ENCODE peak calls at places on chromosomes 13 and 19, in eight cellular contexts. B, Y, S, L, P, Q, A and T are unnamed samples. For H3K4me1, the result is how much of the 10 kb centered on the place peaks cover.

GRCh38 chr19:920051-920857 is 3.1 kb downstream of the KISS1R start:
- DNase-seq in B (peak), Y (no peak), S (peak), L (no peak), P (no peak), Q (no peak), A (no peak), T (peak)

GRCh38 chr13:34931572-34931971 is 10.5 kb upstream of the NBEA start:
- DNase-seq in B (peak), Y (no peak), S (no peak), L (no peak), P (no peak), Q (no peak), A (peak), T (no peak)

GRCh38 chr19:50496189-50497029 is 14.6 kb downstream of the JOSD2 start:
- DNase-seq in B (no peak), Y (peak), S (no peak), L (peak), P (peak), Q (peak), A (no peak), T (peak)

GRCh38 chr13:100128373-100128772 is 39.5 kb downstream of the PCCA start:
- DNase-seq in B (peak), Y (no peak), S (no peak), L (no peak), P (no peak), Q (no peak), A (peak), T (no peak)

GRCh38 chr19:41995959-41996797 is 2.1 kb upstream of the ATP1A3 start:
- DNase-seq in B (peak), Y (no peak), S (no peak), L (no peak), P (no peak), Q (no peak), A (no peak), T (no peak)

GRCh38 chr19:41367848-41368301 is 3.9 kb upstream of the B9D2 start:
- DNase-seq in B (peak), Y (no peak), S (no peak), L (no peak), P (no peak), Q (no peak), A (peak), T (no peak)

GRCh38 chr19:29044037-29044436 is 168.9 kb downstream of the UQCRFS1 start:
- DNase-seq in B (no peak), Y (no peak), S (no peak), L (no peak), P (no peak), Q (no peak), A (no peak), T (no peak)

GRCh38 chr13:89457977-89458376 is 1786.8 kb downstream of the SLITRK5 start:
- DNase-seq in B (peak), Y (no peak), S (no peak), L (no peak), P (no peak), Q (no peak), A (peak), T (no peak)

GRCh38 chr13:108769213-108770070 is 140.0 kb downstream of the MYO16 start:
- DNase-seq in B (no peak), Y (no peak), S (no peak), L (no peak), P (no peak), Q (no peak), A (peak), T (no peak)

GRCh38 chr13:36858285-36858684 is 39.3 kb downstream of the RFXAP start:
- DNase-seq in B (peak), Y (no peak), S (no peak), L (peak), P (no peak), Q (no peak), A (peak), T (no peak)

GRCh38 chr13:96020155-96020575 is 33.0 kb downstream of the UGGT2 start:
- DNase-seq in B (peak), Y (no peak), S (no peak), L (peak), P (no peak), Q (no peak), A (peak), T (no peak)

GRCh38 chr19:801030-801860 is 4.0 kb downstream of the PTBP1 start:
- DNase-seq in B (peak), Y (peak), S (no peak), L (peak), P (peak), Q (peak), A (peak), T (peak)

GRCh38 chr13:113491418-113491883 is 940 bp upstream of the DCUN1D2 start:
- DNase-seq in B (peak), Y (no peak), S (no peak), L (no peak), P (no peak), Q (peak), A (peak), T (no peak)

GRCh38 chr13:103188688-103189326 is 122.6 kb upstream of the SLC10A2 start:
- DNase-seq in B (peak), Y (no peak), S (no peak), L (no peak), P (no peak), Q (no peak), A (peak), T (no peak)

GRCh38 chr13:45299194-45299593 is 41.8 kb downstream of the TPT1 start:
- DNase-seq in B (no peak), Y (no peak), S (no peak), L (no peak), P (no peak), Q (no peak), A (peak), T (no peak)

GRCh38 chr13:34577051-34577450 is 365.0 kb upstream of the NBEA start:
- DNase-seq in B (peak), Y (no peak), S (no peak), L (no peak), P (no peak), Q (no peak), A (peak), T (no peak)

GRCh38 chr19:51600940-51601575 is 29.1 kb downstream of the SIGLEC5 start:
- DNase-seq in B (no peak), Y (no peak), S (no peak), L (no peak), P (no peak), Q (no peak), A (no peak), T (no peak)

GRCh38 chr13:113785051-113786010 is 26.3 kb downstream of the TMEM255B start:
- DNase-seq in B (peak), Y (no peak), S (no peak), L (no peak), P (no peak), Q (no peak), A (peak), T (peak)

GRCh38 chr13:52651880-52652169 is 811 bp upstream of the SUGT1 start:
- DNase-seq in B (no peak), Y (no peak), S (no peak), L (no peak), P (no peak), Q (no peak), A (no peak), T (no peak)

GRCh38 chr13:101473458-101473857 is 21.0 kb downstream of the ITGBL1 start:
- DNase-seq in B (peak), Y (peak), S (no peak), L (peak), P (no peak), Q (peak), A (peak), T (no peak)

GRCh38 chr13:93280688-93281087 is 54.1 kb downstream of the GPC6 start:
- DNase-seq in B (no peak), Y (no peak), S (no peak), L (no peak), P (no peak), Q (no peak), A (no peak), T (no peak)

GRCh38 chr19:10878253-10878652 is 6.9 kb downstream of the CARM1 start:
- DNase-seq in B (no peak), Y (no peak), S (no peak), L (no peak), P (no peak), Q (no peak), A (no peak), T (no peak)

GRCh38 chr19:19460761-19461265 is 54.5 kb downstream of the TSSK6 start:
- DNase-seq in B (peak), Y (peak), S (peak), L (peak), P (peak), Q (peak), A (no peak), T (peak)

GRCh38 chr19:1248454-1249297 is at the start of gene MIDN:
- DNase-seq in B (peak), Y (peak), S (peak), L (peak), P (peak), Q (peak), A (peak), T (peak)

GRCh38 chr13:48590141-48590863 is 57.4 kb upstream of the RCBTB2 start:
- DNase-seq in B (no peak), Y (no peak), S (no peak), L (no peak), P (no peak), Q (no peak), A (no peak), T (no peak)

GRCh38 chr13:30870049-30870884 is 35.8 kb upstream of the MEDAG start:
- DNase-seq in B (peak), Y (peak), S (no peak), L (peak), P (peak), Q (peak), A (peak), T (no peak)

GRCh38 chr13:83995930-83996329 is 113.7 kb upstream of the SLITRK1 start:
- DNase-seq in B (no peak), Y (no peak), S (no peak), L (no peak), P (no peak), Q (no peak), A (no peak), T (no peak)

GRCh38 chr13:33132644-33133440 is 116.6 kb downstream of the KL start:
- DNase-seq in B (peak), Y (no peak), S (no peak), L (no peak), P (no peak), Q (no peak), A (peak), T (no peak)

GRCh38 chr13:44232729-44233128 is 140.9 kb upstream of the SERP2 start:
- DNase-seq in B (no peak), Y (no peak), S (no peak), L (peak), P (no peak), Q (no peak), A (no peak), T (no peak)

GRCh38 chr13:21016487-21016886 is 44.9 kb downstream of the LATS2 start:
- DNase-seq in B (no peak), Y (no peak), S (no peak), L (peak), P (no peak), Q (no peak), A (no peak), T (no peak)

GRCh38 chr19:39138221-39139211 is 12.9 kb downstream of the PAK4 start:
- DNase-seq in B (no peak), Y (no peak), S (no peak), L (no peak), P (no peak), Q (no peak), A (no peak), T (no peak)

GRCh38 chr19:39135701-39136100 is 10.1 kb downstream of the PAK4 start:
- DNase-seq in B (no peak), Y (no peak), S (no peak), L (no peak), P (no peak), Q (no peak), A (no peak), T (no peak)

GRCh38 chr19:39137131-39137530 is 11.5 kb downstream of the PAK4 start:
- DNase-seq in B (no peak), Y (no peak), S (no peak), L (no peak), P (no peak), Q (no peak), A (no peak), T (no peak)

GRCh38 chr19:39133431-39134270 is 8.1 kb downstream of the PAK4 start:
- DNase-seq in B (no peak), Y (no peak), S (no peak), L (peak), P (no peak), Q (no peak), A (no peak), T (peak)

DNA sequence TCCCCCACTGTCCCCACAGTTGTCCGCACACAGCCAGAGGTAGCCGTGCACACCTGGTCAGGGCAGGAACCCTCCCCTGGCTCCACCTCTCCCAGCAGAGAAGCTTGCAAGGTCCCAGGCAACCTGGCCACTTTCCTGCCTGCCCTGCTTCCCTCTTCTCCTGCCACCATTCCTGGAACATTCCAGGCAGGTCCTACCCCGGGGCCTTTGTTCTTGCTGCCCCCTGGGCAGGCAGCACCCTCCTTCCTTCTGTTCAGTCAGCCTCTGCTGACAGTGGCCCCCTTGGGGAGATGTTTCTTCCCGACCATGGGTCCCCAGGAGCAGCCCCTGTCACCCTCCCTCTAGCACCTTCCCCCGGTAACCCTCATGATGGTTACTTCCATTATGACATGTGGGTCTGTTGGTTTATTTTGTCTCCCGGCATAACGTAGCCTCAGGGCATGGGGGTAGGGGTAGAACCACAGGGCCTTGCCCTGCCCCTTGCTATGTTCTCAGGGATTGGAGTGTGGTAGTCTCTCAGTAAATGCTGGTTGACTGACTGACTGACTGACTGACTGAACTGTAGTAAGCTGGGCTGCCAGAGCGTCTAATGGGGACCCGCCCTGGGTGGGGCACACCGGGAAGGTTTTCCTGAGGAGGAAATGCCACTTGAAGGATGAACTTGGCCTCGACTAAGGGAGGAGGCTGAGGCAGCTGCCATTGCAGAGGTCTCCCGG is 10.8 kb downstream of the PAK4 start:
- DNase-seq in B (no peak), Y (no peak), S (no peak), L (no peak), P (no peak), Q (no peak), A (no peak), T (no peak)
- H3K27ac ChIP-seq in B (no peak), Y (no peak), S (no peak), L (peak), P (no peak), Q (no peak), A (no peak), T (peak)

GRCh38 chr19:32287811-32288227 is 57.6 kb upstream of the ZNF507 start:
- DNase-seq in B (peak), Y (peak), S (no peak), L (peak), P (peak), Q (peak), A (peak), T (peak)
- H3K4me1 ChIP-seq in B (under half), Y (under half), S (under half), L (under half), P (under half), Q (under half), A (under half), T (under half)

DNA sequence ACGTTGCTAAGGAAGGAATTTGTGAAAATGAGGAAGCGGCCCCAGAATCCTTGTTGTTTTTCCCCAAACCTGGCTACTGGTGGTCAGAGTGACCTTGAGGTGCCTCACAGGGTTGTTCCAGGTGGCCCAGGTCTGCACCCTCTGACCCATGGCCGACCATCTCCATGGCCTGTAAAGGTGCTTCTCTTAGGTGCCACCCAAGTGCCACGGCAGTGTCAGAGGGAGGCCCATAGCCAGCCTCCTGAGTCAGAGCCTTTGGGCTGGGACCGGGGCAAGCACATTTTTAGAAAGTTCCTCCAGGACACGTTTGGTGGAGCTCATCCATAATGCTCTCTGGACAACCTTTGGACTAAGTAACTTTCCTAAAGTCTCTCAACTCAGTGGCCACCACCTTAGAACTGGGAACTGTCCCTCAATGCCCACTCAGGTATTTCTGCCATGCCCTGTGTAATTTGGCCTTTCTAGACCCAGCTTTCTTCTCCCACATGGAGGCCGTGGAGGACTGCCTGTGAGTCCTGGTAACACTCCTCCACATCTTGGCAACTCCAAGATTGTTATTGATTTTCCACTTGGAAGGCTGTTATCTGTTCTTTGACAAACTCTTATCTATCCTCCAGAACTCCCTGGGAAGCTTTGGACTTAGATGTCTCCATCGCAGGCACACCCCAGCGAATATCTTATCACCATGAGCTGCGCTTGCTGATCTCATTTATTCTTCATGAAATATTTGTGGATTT is 84.1 kb upstream of the IRS2 start:
- DNase-seq in B (no peak), Y (no peak), S (no peak), L (no peak), P (no peak), Q (no peak), A (no peak), T (no peak)
- H3K27ac ChIP-seq in B (no peak), Y (peak), S (no peak), L (peak), P (peak), Q (no peak), A (peak), T (peak)

GRCh38 chr19:16117594-16118033 is 5.9 kb downstream of the RAB8A start:
- DNase-seq in B (no peak), Y (no peak), S (no peak), L (no peak), P (no peak), Q (no peak), A (no peak), T (no peak)

GRCh38 chr19:16112778-16113177 is 1.1 kb downstream of the RAB8A start:
- DNase-seq in B (no peak), Y (no peak), S (no peak), L (no peak), P (no peak), Q (no peak), A (no peak), T (no peak)

GRCh38 chr19:16116067-16116466 is 4.4 kb downstream of the RAB8A start:
- DNase-seq in B (no peak), Y (no peak), S (no peak), L (no peak), P (no peak), Q (no peak), A (no peak), T (no peak)

GRCh38 chr19:16113727-16114126 is 2.0 kb downstream of the RAB8A start:
- DNase-seq in B (no peak), Y (no peak), S (no peak), L (no peak), P (no peak), Q (no peak), A (no peak), T (no peak)

DNA sequence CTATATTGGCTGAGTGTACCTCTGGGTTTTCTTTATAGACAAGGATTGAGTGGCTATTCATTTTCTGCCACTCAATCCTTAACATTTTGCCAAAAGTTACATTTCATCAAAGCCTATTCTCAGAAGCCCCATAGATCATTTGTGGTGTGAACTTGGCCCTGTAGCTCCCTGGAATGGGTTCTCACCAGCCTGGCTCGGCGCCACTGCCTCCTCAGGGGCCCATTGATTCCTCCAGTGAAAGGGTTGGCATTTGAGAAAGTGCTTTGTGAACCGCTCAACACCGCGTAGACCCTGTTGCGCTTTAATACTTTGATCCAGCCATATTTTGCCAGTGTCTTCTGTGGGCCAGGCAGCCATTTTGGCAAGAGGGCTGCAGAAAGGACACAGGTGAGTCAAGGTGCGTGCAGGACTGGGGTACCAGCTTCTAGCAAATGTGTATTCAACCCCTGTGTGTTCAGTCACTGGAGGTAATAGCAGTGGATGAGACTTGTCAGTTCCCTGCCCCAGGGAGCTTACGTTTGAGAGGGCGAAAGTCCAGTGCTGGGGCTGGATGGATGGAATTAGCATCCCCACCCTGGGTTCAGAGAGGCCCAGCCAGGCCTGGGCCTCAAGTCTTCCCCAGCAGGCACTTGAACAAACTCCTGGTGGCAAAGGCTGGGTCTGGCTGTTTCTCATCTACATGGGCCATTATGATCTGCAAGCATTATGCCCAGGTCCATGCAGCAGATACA is 3.8 kb downstream of the RAB8A start:
- DNase-seq in B (no peak), Y (no peak), S (no peak), L (no peak), P (no peak), Q (no peak), A (no peak), T (no peak)
- H3K4me1 ChIP-seq in B (under half), Y (under half), S (under half), L (under half), P (under half), Q (under half), A (under half), T (under half)

GRCh38 chr13:78598933-78599332 is 4.4 kb downstream of the POU4F1 start:
- DNase-seq in B (no peak), Y (no peak), S (no peak), L (no peak), P (no peak), Q (no peak), A (no peak), T (no peak)
- H3K27ac ChIP-seq in B (no peak), Y (no peak), S (no peak), L (no peak), P (no peak), Q (no peak), A (no peak), T (no peak)

DNA sequence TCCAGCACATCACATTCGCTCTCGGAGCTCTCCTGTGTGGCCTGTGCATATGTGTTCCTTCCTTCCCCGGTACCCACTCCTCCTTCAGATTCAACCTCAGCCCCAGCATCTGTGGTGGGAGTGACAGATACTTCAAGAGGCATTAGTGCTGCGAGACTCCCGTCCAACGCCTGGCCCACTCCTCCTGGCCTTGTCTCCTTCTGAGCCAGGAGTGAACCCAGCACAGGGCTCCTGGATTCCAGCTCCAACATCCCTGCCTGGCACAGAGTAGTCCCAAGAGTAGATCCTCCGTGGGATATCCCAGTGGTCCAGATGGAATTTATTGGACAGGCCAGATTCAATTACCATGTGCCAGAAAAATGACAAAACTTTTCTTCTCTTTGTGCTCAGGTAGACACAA is 55.9 kb downstream of the SACS start:
- DNase-seq in B (no peak), Y (peak), S (no peak), L (no peak), P (no peak), Q (peak), A (no peak), T (no peak)
- H3K4me1 ChIP-seq in B (half or more), Y (under half), S (under half), L (under half), P (under half), Q (under half), A (under half), T (under half)